ENCODE peak calls at places on chromosomes 1 and 21, in seven cellular contexts. V is ovary, C is fibroblast of pulmonary artery, S is GM13976, O is breast epithelium, L is progenitor cell of endocrine pancreas, R is kidney epithelial cell. H is an unnamed sample.

GRCh38 chr1:76572229-76572628 is 295.1 kb upstream of the ST6GALNAC5 start:
- DNase-seq in V (no peak), C (no peak), S (no peak), O (no peak), L (no peak), R (no peak), H (no peak)

GRCh38 chr21:34524671-34525601 is 12.9 kb upstream of the KCNE1 start:
- DNase-seq in V (no peak), C (peak; percentile 61), S (no peak), O (no peak), L (no peak), R (no peak), H (peak; percentile 49)

GRCh38 chr1:33147997-33148314 is 33.9 kb downstream of the TRIM62 start:
- DNase-seq in V (no peak), C (peak; percentile 49), S (no peak), O (no peak), L (no peak), R (no peak), H (peak; percentile 43)

GRCh38 chr1:117084231-117084630 is 24.1 kb downstream of the TTF2 start:
- DNase-seq in V (no peak), C (no peak), S (no peak), O (no peak), L (no peak), R (no peak), H (no peak)

GRCh38 chr1:155064109-155064812 is 721 bp downstream of the EFNA4 start:
- DNase-seq in V (no peak), C (no peak), S (peak; percentile 72), O (no peak), L (no peak), R (no peak), H (peak; percentile 36)

GRCh38 chr1:227942021-227942715 is 5.6 kb downstream of the WNT9A start:
- DNase-seq in V (no peak), C (no peak), S (no peak), O (peak; percentile 43), L (peak; percentile 11), R (no peak), H (no peak)

GRCh38 chr1:236425031-236425663 is 31.1 kb downstream of the EDARADD start:
- DNase-seq in V (no peak), C (no peak), S (peak; percentile 86), O (no peak), L (no peak), R (no peak), H (no peak)

GRCh38 chr1:226549094-226549936 is 751 bp downstream of the STUM start:
- DNase-seq in V (peak; percentile 27), C (no peak), S (peak; percentile 53), O (no peak), L (no peak), R (no peak), H (no peak)

GRCh38 chr1:116494745-116495144 is 76.1 kb downstream of the CD58 start:
- DNase-seq in V (no peak), C (no peak), S (no peak), O (no peak), L (no peak), R (no peak), H (no peak)

GRCh38 chr1:234893725-234894630 is 234.7 kb downstream of the TOMM20 start:
- DNase-seq in V (no peak), C (peak; percentile 58), S (no peak), O (no peak), L (no peak), R (no peak), H (peak; percentile 83)

GRCh38 chr1:47894718-47895393 is 102.3 kb downstream of the TRABD2B start:
- DNase-seq in V (no peak), C (no peak), S (no peak), O (peak; percentile 80), L (no peak), R (no peak), H (peak; percentile 91)

GRCh38 chr1:46303872-46304326 is 401 bp downstream of the UQCRH start:
- DNase-seq in V (no peak), C (no peak), S (no peak), O (no peak), L (no peak), R (no peak), H (peak; percentile 14)

GRCh38 chr1:46301406-46302090 is 1.9 kb downstream of the LRRC41 start:
- DNase-seq in V (peak; percentile 72), C (peak; percentile 50), S (no peak), O (no peak), L (no peak), R (no peak), H (peak; percentile 31)

GRCh38 chr1:46300673-46301405 is 2.6 kb downstream of the LRRC41 start:
- DNase-seq in V (no peak), C (peak; percentile 55), S (no peak), O (no peak), L (no peak), R (no peak), H (peak; percentile 26)

GRCh38 chr1:46302091-46303037 is 1.1 kb downstream of the LRRC41 start:
- DNase-seq in V (peak; percentile 72), C (peak; percentile 58), S (peak; percentile 87), O (peak; percentile 59), L (peak; percentile 55), R (no peak), H (peak; percentile 45)

DNA sequence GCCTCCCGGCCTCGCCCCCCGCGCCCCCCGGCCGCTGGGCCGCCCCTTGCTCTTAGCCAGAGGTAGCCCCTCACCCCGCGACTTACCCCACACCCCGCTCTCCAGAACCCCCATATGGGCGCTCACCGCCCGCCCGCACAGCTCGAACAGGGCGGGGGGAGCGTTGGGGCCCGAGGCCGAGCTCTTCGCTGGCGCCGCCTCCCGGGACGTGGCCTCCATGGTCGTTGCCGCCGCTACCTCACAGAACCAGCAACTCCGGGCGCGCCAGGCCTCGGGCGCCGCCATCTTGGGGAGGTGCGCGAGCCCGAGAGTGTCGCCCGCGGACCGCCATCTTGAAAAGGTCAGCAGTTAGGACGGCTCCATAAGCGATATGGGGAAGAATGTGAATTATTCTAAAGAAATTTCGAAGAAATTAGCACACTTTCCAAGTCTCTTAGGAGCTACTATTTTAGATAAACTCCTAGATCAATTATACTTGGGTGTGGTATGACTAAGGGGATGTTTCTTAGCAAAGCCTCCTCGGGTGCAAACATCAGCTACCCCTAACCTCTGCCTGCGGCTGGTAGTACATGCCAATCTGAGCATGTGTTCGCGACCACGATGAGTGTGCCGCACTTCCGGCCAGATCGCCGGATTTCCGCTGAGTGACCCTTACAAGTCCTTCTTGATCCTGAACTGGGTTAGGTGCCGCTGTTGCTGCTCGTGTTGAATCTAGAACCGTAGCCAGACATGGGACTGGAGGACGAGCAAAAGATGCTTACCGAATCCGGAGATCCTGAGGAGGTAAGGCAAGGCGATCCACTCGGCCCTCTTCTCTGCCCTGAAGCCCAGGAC is at the start of the genes LRRC41 and UQCRH:
- DNase-seq in V (peak; percentile 95), C (peak; percentile 98), S (peak; percentile 93), O (peak; percentile 95), L (peak; percentile 89), R (peak; percentile 94), H (peak; percentile 98)
- TF ChIP-seq CTCF in V (no peak), C (no peak), S (no peak), O (no peak), L (no peak), R (no peak), H (no peak)

DNA sequence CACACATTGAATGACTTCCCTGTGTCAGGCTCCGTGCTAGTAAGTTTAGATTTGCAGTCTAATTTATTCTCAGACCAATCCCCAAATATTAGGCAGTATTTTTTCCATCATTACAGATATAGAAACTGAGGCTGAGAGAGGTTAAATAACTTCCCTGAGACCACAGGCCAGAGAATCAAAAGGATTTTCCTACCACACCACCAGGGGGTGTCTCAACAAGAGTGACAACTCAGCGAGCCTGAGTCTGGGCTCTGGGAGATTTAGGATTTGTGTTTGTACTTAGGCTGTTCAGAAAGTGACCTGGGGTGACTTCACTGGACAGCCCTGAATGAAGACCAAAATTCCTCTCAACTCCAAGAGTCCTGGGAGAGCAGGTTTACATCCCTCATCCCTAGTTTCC is 13.3 kb upstream of the LCE5A start:
- DNase-seq in V (no peak), C (peak; percentile 3), S (no peak), O (no peak), L (no peak), R (no peak), H (peak; percentile 69)
- TF ChIP-seq CTCF in V (no peak), C (peak; percentile 32), S (no peak), O (no peak), L (no peak), R (peak; percentile 34), H (peak; percentile 77)

GRCh38 chr21:25360593-25360992 is 246.7 kb downstream of the MRPL39 start:
- DNase-seq in V (no peak), C (no peak), S (no peak), O (no peak), L (no peak), R (no peak), H (no peak)
- TF ChIP-seq CTCF in V (no peak), C (peak; percentile 38), S (no peak), O (no peak), L (peak; percentile 8), R (peak; percentile 30), H (peak; percentile 34)

GRCh38 chr1:202004711-202005110 is 5.7 kb upstream of the ELF3 start:
- DNase-seq in V (no peak), C (no peak), S (no peak), O (no peak), L (no peak), R (no peak), H (no peak)

GRCh38 chr1:201999625-202000238 is 10.7 kb upstream of the ELF3 start:
- DNase-seq in V (no peak), C (peak; percentile 63), S (peak; percentile 71), O (no peak), L (peak; percentile 12), R (no peak), H (peak; percentile 76)

GRCh38 chr1:202005958-202006357 is 4.4 kb upstream of the ELF3 start:
- DNase-seq in V (no peak), C (peak; percentile 39), S (no peak), O (no peak), L (no peak), R (no peak), H (no peak)

GRCh38 chr1:202007279-202007678 is 3.1 kb upstream of the ELF3 start:
- DNase-seq in V (no peak), C (no peak), S (no peak), O (no peak), L (no peak), R (no peak), H (no peak)

GRCh38 chr1:202002447-202002846 is 7.9 kb upstream of the ELF3 start:
- DNase-seq in V (no peak), C (no peak), S (no peak), O (no peak), L (no peak), R (no peak), H (no peak)
- TF ChIP-seq CTCF in V (no peak), C (no peak), S (no peak), O (no peak), L (no peak), R (no peak), H (no peak)

GRCh38 chr1:3066826-3067225 is 2.2 kb upstream of the PRDM16 start:
- DNase-seq in V (peak; percentile 26), C (no peak), S (no peak), O (no peak), L (no peak), R (no peak), H (no peak)
- TF ChIP-seq CTCF in V (no peak), C (no peak), S (no peak), O (no peak), L (no peak), R (no peak), H (no peak)